ENCODE peak calls at places on chromosomes 7 and 10, in four cellular contexts. One of them, this sample, is unnamed.

GRCh38 chr10:98957801-98958200 is 277.9 kb downstream of the HPSE2 start:
- DNase-seq in GM23248: no peak
- DNase-seq in trophoblast cell: no peak
- DNase-seq in mesenchymal stem cell: peak; percentile 77
- DNase-seq in this sample: no peak

GRCh38 chr7:6403907-6404306 is 43.8 kb downstream of the DAGLB start:
- DNase-seq in trophoblast cell: no peak
- DNase-seq in mesenchymal stem cell: no peak
- DNase-seq in GM23248: no peak
- DNase-seq in this sample: peak; percentile 82

GRCh38 chr7:112420236-112420945 is 29.9 kb upstream of the IFRD1 start:
- DNase-seq in trophoblast cell: no peak
- DNase-seq in mesenchymal stem cell: no peak
- DNase-seq in GM23248: peak; percentile 54
- DNase-seq in this sample: peak; percentile 53

GRCh38 chr10:5596611-5597341 is 69.6 kb downstream of the ASB13 start:
- DNase-seq in GM23248: peak; percentile 77
- DNase-seq in trophoblast cell: peak; percentile 30
- DNase-seq in mesenchymal stem cell: peak; percentile 53
- DNase-seq in this sample: peak; percentile 78

GRCh38 chr7:106053109-106053508 is 59.0 kb downstream of the SYPL1 start:
- DNase-seq in GM23248: no peak
- DNase-seq in mesenchymal stem cell: no peak
- DNase-seq in trophoblast cell: no peak
- DNase-seq in this sample: no peak

GRCh38 chr10:69641261-69641980 is 11.4 kb downstream of the FAM241B start:
- DNase-seq in trophoblast cell: no peak
- DNase-seq in GM23248: peak; percentile 12
- DNase-seq in mesenchymal stem cell: no peak
- DNase-seq in this sample: peak; percentile 36

GRCh38 chr10:124043310-124044142 is 49.9 kb downstream of the CHST15 start:
- DNase-seq in trophoblast cell: no peak
- DNase-seq in mesenchymal stem cell: no peak
- DNase-seq in GM23248: no peak
- DNase-seq in this sample: peak; percentile 77

GRCh38 chr7:30468791-30469190 is 9.8 kb downstream of the NOD1 start:
- DNase-seq in mesenchymal stem cell: no peak
- DNase-seq in trophoblast cell: no peak
- DNase-seq in GM23248: peak; percentile 77
- DNase-seq in this sample: no peak

GRCh38 chr7:21338728-21339164 is 89.1 kb upstream of the SP4 start:
- DNase-seq in mesenchymal stem cell: no peak
- DNase-seq in trophoblast cell: no peak
- DNase-seq in GM23248: no peak
- DNase-seq in this sample: no peak

GRCh38 chr7:141276031-141276430 is 202.2 kb downstream of the TMEM178B start:
- DNase-seq in mesenchymal stem cell: no peak
- DNase-seq in GM23248: no peak
- DNase-seq in trophoblast cell: no peak
- DNase-seq in this sample: peak; percentile 16

GRCh38 chr7:77696643-77697534 is 630 bp downstream of the RSBN1L start:
- DNase-seq in GM23248: peak; percentile 87
- DNase-seq in trophoblast cell: peak; percentile 48
- DNase-seq in mesenchymal stem cell: peak; percentile 74
- DNase-seq in this sample: peak; percentile 65

GRCh38 chr10:28879875-28880381 is 202.6 kb downstream of the BAMBI start:
- DNase-seq in mesenchymal stem cell: peak; percentile 76
- DNase-seq in GM23248: no peak
- DNase-seq in trophoblast cell: no peak
- DNase-seq in this sample: no peak

GRCh38 chr10:11114251-11114650 is 96.6 kb downstream of the CELF2 start:
- DNase-seq in trophoblast cell: no peak
- DNase-seq in mesenchymal stem cell: no peak
- DNase-seq in GM23248: no peak
- DNase-seq in this sample: no peak

GRCh38 chr10:11113156-11113555 is 95.5 kb downstream of the CELF2 start:
- DNase-seq in trophoblast cell: no peak
- DNase-seq in mesenchymal stem cell: no peak
- DNase-seq in GM23248: no peak
- DNase-seq in this sample: no peak

GRCh38 chr10:11115337-11115736 is 97.7 kb downstream of the CELF2 start:
- DNase-seq in trophoblast cell: no peak
- DNase-seq in mesenchymal stem cell: no peak
- DNase-seq in GM23248: no peak
- DNase-seq in this sample: no peak

GRCh38 chr10:11110499-11110898 is 92.8 kb downstream of the CELF2 start:
- DNase-seq in mesenchymal stem cell: no peak
- DNase-seq in GM23248: no peak
- DNase-seq in trophoblast cell: no peak
- DNase-seq in this sample: no peak

DNA sequence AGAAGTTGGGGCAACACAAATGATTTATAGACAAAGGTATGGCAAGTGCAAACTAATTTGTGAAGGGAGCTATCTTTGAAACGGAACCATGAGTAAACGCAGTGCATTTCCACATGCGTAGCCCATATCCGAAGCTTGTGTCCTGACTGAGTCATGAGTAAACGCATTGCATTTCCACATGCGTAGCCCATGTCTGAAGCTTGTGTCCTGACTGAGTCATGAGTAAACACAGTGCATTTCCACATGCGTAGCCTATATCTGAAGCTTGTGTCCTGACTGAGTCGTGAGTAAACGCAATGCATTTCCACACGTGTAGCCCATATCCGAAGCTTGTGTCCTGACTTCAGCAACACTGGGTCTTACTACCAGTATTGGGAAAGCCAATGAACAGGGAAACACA is 95.0 kb downstream of the CELF2 start:
- DNase-seq in GM23248: no peak
- DNase-seq in trophoblast cell: peak; percentile 2
- DNase-seq in mesenchymal stem cell: peak; percentile 5
- DNase-seq in this sample: no peak
- H3K4me2 ChIP-seq in GM23248: no peak overlapping the region
- H3K4me2 ChIP-seq in trophoblast cell: no peak overlapping the region
- H3K4me2 ChIP-seq in mesenchymal stem cell: no peak overlapping the region
- H3K4me2 ChIP-seq in this sample: no peak overlapping the region

DNA sequence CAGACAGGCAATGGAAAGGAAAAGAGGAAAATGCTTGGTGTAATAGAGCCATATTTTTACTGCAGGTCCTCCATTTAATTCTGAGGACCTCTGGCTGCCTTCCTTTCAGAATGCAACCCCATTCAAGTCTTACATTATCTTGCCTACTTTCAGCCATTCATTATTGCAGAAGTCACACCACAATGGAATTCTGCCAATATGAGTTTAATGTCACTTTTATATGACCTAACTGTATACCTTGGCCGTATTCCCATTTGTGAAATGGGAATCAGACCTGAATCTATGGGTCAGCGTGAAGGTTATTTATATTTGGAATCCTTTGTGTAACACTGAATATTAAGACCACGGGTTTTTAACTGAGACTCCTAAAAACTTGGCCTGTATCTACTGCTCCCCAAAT is 241.7 kb upstream of the AOAH start:
- DNase-seq in GM23248: no peak
- DNase-seq in mesenchymal stem cell: no peak
- DNase-seq in trophoblast cell: no peak
- DNase-seq in this sample: no peak
- H3K4me2 ChIP-seq in GM23248: no peak overlapping the region
- H3K4me2 ChIP-seq in mesenchymal stem cell: no peak overlapping the region
- H3K4me2 ChIP-seq in trophoblast cell: no peak overlapping the region
- H3K4me2 ChIP-seq in this sample: no peak overlapping the region

GRCh38 chr7:149692557-149692982 is 80.8 kb downstream of the ZNF467 start:
- DNase-seq in trophoblast cell: no peak
- DNase-seq in mesenchymal stem cell: no peak
- DNase-seq in GM23248: peak; percentile 27
- DNase-seq in this sample: no peak
- H3K4me2 ChIP-seq in trophoblast cell: peak overlapping the region; percentile 58
- H3K4me2 ChIP-seq in mesenchymal stem cell: peak overlapping the region; percentile 79
- H3K4me2 ChIP-seq in GM23248: peak overlapping the region; percentile 66
- H3K4me2 ChIP-seq in this sample: peak overlapping the region; percentile 71

GRCh38 chr7:29375641-29376562 is 181.3 kb downstream of the CHN2 start:
- DNase-seq in GM23248: no peak
- DNase-seq in mesenchymal stem cell: no peak
- DNase-seq in trophoblast cell: peak; percentile 33
- DNase-seq in this sample: peak; percentile 30
- H3K4me2 ChIP-seq in GM23248: no peak overlapping the region
- H3K4me2 ChIP-seq in mesenchymal stem cell: no peak overlapping the region
- H3K4me2 ChIP-seq in trophoblast cell: no peak overlapping the region
- H3K4me2 ChIP-seq in this sample: no peak overlapping the region

GRCh38 chr10:624605-625334 is 64.7 kb downstream of the DIP2C start:
- DNase-seq in mesenchymal stem cell: peak; percentile 96
- DNase-seq in trophoblast cell: peak; percentile 93
- DNase-seq in GM23248: peak; percentile 89
- DNase-seq in this sample: peak; percentile 32
- H3K4me2 ChIP-seq in mesenchymal stem cell: peak overlapping the region; percentile 58
- H3K4me2 ChIP-seq in trophoblast cell: peak overlapping the region; percentile 50
- H3K4me2 ChIP-seq in GM23248: peak overlapping the region; percentile 54
- H3K4me2 ChIP-seq in this sample: no peak overlapping the region

GRCh38 chr7:101017099-101017777 is 2.6 kb upstream of the MUC17 start:
- DNase-seq in mesenchymal stem cell: peak; percentile 97
- DNase-seq in GM23248: peak; percentile 97
- DNase-seq in trophoblast cell: peak; percentile 69
- DNase-seq in this sample: peak; percentile 78

GRCh38 chr7:101021703-101022102 is 1.8 kb downstream of the MUC17 start:
- DNase-seq in GM23248: no peak
- DNase-seq in trophoblast cell: no peak
- DNase-seq in mesenchymal stem cell: no peak
- DNase-seq in this sample: no peak

GRCh38 chr7:101015626-101016025 is 4.3 kb upstream of the MUC17 start:
- DNase-seq in mesenchymal stem cell: no peak
- DNase-seq in GM23248: no peak
- DNase-seq in trophoblast cell: no peak
- DNase-seq in this sample: no peak

GRCh38 chr7:101020444-101020843 is 563 bp downstream of the MUC17 start:
- DNase-seq in GM23248: no peak
- DNase-seq in trophoblast cell: no peak
- DNase-seq in mesenchymal stem cell: no peak
- DNase-seq in this sample: no peak

DNA sequence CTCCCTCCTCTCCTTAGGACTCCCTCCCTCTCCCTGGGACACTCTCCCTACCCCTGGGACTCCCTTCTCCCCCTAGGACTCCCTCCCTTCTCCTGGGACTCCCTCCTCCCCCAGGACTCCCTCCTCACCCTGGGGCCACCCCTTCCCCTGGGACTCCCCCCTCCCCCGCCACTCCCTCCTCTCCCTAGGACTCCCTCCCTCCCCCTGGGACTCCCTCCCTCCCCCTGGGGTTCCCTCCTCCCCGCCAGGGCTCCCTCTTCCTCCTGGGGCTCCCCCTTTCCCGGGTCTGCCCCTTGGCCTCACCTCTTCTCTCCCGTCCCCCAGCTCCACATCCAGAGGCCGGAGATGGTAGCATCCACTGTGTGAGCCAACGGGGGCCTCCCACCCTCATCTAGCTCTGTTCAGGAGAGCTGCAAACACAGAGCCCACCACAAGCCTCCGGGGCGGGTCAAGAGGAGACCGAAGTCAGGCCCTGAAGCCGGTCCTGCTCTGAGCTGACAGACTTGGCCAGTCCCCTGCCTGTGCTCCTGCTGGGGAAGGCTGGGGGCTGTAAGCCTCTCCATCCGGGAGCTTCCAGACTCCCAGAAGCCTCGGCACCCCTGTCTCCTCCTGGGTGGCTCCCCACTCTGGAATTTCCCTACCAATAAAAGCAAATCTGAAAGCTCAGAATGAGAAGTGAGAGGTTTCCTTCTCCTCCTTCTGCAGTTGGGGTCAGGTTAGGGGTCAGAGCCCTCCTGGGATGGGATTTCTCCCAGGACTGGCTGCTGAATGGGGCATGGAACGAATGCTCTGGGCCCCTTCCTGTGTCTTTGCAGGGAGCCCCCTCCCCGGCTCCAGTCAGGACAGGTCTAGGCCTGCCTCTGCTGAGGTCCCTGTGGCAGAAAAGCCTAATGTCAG is 1.4 kb upstream of the MUC17 start:
- DNase-seq in mesenchymal stem cell: peak; percentile 45
- DNase-seq in GM23248: no peak
- DNase-seq in trophoblast cell: no peak
- DNase-seq in this sample: no peak
- H3K4me2 ChIP-seq in mesenchymal stem cell: no peak overlapping the region
- H3K4me2 ChIP-seq in GM23248: no peak overlapping the region
- H3K4me2 ChIP-seq in trophoblast cell: no peak overlapping the region
- H3K4me2 ChIP-seq in this sample: no peak overlapping the region

GRCh38 chr7:24700446-24701044 is 56.7 kb downstream of the GSDME start:
- DNase-seq in trophoblast cell: peak; percentile 13
- DNase-seq in mesenchymal stem cell: no peak
- DNase-seq in GM23248: no peak
- DNase-seq in this sample: peak; percentile 37
- H3K4me2 ChIP-seq in trophoblast cell: peak overlapping the region; percentile 38
- H3K4me2 ChIP-seq in mesenchymal stem cell: no peak overlapping the region
- H3K4me2 ChIP-seq in GM23248: peak overlapping the region; percentile 26
- H3K4me2 ChIP-seq in this sample: peak overlapping the region; percentile 33

This sample was measured in mammary epithelial cell.